ENCODE peak calls at places on chromosomes 1 and 21, in eight cellular contexts. G is NCI-H2029 treated with DMSO at 0.1 percent for 48 hours, N is T-helper 2 cell, U is right lobe of liver, F is HL-60, E is SK-N-DZ, J is brain microvascular endothelial cell, D is GM04504. A is an unnamed sample.

GRCh38 chr1:24236170-24237045 is 49.3 kb upstream of the IFNLR1 start:
- DNase-seq in U (peak; percentile 56), G (peak; percentile 2), N (peak; percentile 15), J (no peak), E (no peak), F (no peak), D (peak; percentile 22), A (no peak)

GRCh38 chr1:219304227-219305226 is 130.8 kb downstream of the LYPLAL1 start:
- DNase-seq in E (no peak), J (peak; percentile 70), G (no peak), U (no peak), D (no peak), F (no peak), N (no peak), A (no peak)

GRCh38 chr1:100811808-100812207 is 82.8 kb downstream of the EXTL2 start:
- DNase-seq in J (no peak), N (no peak), E (no peak), G (no peak), U (no peak), D (no peak), F (no peak), A (no peak)

GRCh38 chr1:178086294-178087255 is 7.3 kb upstream of the RASAL2 start:
- DNase-seq in F (no peak), D (peak; percentile 51), G (no peak), N (no peak), U (no peak), E (no peak), J (peak; percentile 50), A (no peak)

GRCh38 chr1:212062832-212063438 is 27.4 kb downstream of the DTL start:
- DNase-seq in J (no peak), N (no peak), D (peak; percentile 17), E (peak; percentile 40), U (no peak), F (no peak), G (peak; percentile 6), A (no peak)

GRCh38 chr1:46223472-46223943 is 20.4 kb downstream of the LURAP1 start:
- DNase-seq in D (peak; percentile 58), F (peak; percentile 48), J (peak; percentile 80), E (peak; percentile 83), N (peak; percentile 44), G (peak; percentile 90), U (peak; percentile 71), A (peak; percentile 64)

GRCh38 chr1:193111641-193112090 is 6.5 kb upstream of the GLRX2 start:
- DNase-seq in G (no peak), E (no peak), U (peak; percentile 77), N (no peak), J (peak; percentile 86), F (peak; percentile 55), D (peak; percentile 71), A (no peak)

GRCh38 chr1:205983925-205984725 is 19.1 kb downstream of the RAB7B start:
- DNase-seq in G (no peak), D (no peak), E (peak; percentile 40), F (no peak), N (no peak), J (no peak), U (peak; percentile 65), A (no peak)

GRCh38 chr1:232968965-232969364 is 18.6 kb downstream of the NTPCR start:
- DNase-seq in U (no peak), J (no peak), N (no peak), D (no peak), F (no peak), E (no peak), G (peak; percentile 22), A (no peak)

GRCh38 chr21:38914531-38915385 is 109.0 kb downstream of the ETS2 start:
- DNase-seq in U (peak; percentile 73), D (no peak), E (no peak), J (no peak), N (no peak), G (peak; percentile 97), F (no peak), A (no peak)

GRCh38 chr1:196405839-196406238 is 202.4 kb downstream of the KCNT2 start:
- DNase-seq in F (no peak), D (no peak), J (no peak), N (no peak), E (no peak), U (no peak), G (no peak), A (no peak)

GRCh38 chr1:66313446-66313845 is 220.5 kb upstream of the SGIP1 start:
- DNase-seq in E (no peak), N (no peak), U (no peak), G (no peak), D (peak; percentile 38), J (no peak), F (no peak), A (no peak)

GRCh38 chr1:3195480-3195815 is 126.4 kb downstream of the PRDM16 start:
- DNase-seq in G (no peak), F (no peak), E (no peak), U (no peak), J (no peak), D (no peak), N (no peak), A (no peak)

GRCh38 chr1:52403566-52404115 is 582 bp downstream of the ORC1 start:
- DNase-seq in G (peak; percentile 65), E (peak; percentile 11), U (no peak), J (peak; percentile 77), N (peak; percentile 26), D (peak; percentile 54), F (peak; percentile 82), A (peak; percentile 19)

GRCh38 chr1:93798301-93798700 is 80.7 kb downstream of the DNTTIP2 start:
- DNase-seq in U (no peak), J (peak; percentile 77), F (no peak), D (peak; percentile 79), N (no peak), E (no peak), G (no peak), A (no peak)

GRCh38 chr1:164361927-164362326 is 197.1 kb upstream of the PBX1 start:
- DNase-seq in F (no peak), D (no peak), J (no peak), N (no peak), G (no peak), E (no peak), U (no peak), A (no peak)

GRCh38 chr1:30319765-30320580 is 403.4 kb downstream of the MATN1 start:
- DNase-seq in N (no peak), E (no peak), F (no peak), G (no peak), D (no peak), J (no peak), U (peak; percentile 30), A (no peak)

GRCh38 chr1:22884806-22885559 is 87.7 kb downstream of the LACTBL1 start:
- DNase-seq in G (no peak), N (no peak), U (no peak), E (no peak), D (no peak), F (no peak), J (no peak), A (peak; percentile 15)

GRCh38 chr1:45820797-45821196 is 17.4 kb downstream of the MAST2 start:
- DNase-seq in F (no peak), D (no peak), E (no peak), G (no peak), J (no peak), N (no peak), U (peak; percentile 52), A (no peak)

GRCh38 chr1:167367705-167368104 is 147.0 kb downstream of the POU2F1 start:
- DNase-seq in J (no peak), D (no peak), U (no peak), F (no peak), E (no peak), N (no peak), G (no peak), A (no peak)

GRCh38 chr1:43205671-43206070 is 33.5 kb downstream of the CFAP57 start:
- DNase-seq in N (no peak), E (no peak), F (no peak), G (no peak), D (no peak), J (peak; percentile 24), U (no peak), A (no peak)

GRCh38 chr21:38843806-38844479 is 38.2 kb downstream of the ETS2 start:
- DNase-seq in G (no peak), N (no peak), D (no peak), F (no peak), E (no peak), J (peak; percentile 89), U (no peak), A (no peak)

GRCh38 chr1:172770081-172770480 is 111.2 kb downstream of the FASLG start:
- DNase-seq in J (no peak), N (no peak), E (no peak), F (no peak), G (no peak), U (no peak), D (no peak), A (no peak)

GRCh38 chr1:53396563-53397268 is 62.5 kb upstream of the DMRTB1 start:
- DNase-seq in E (no peak), D (no peak), F (no peak), G (no peak), U (peak; percentile 25), N (no peak), J (no peak), A (no peak)

GRCh38 chr1:210584439-210585113 is 255.9 kb downstream of the HHAT start:
- DNase-seq in E (peak; percentile 92), F (peak; percentile 21), N (peak; percentile 51), U (peak; percentile 87), D (peak; percentile 57), J (peak; percentile 84), G (peak; percentile 82), A (peak; percentile 26)

GRCh38 chr1:116806245-116806644 is 52.0 kb downstream of the CD2 start:
- DNase-seq in D (no peak), U (no peak), J (no peak), G (no peak), N (peak; percentile 70), F (no peak), E (no peak), A (peak; percentile 85)

GRCh38 chr1:153771841-153772593 is 3.2 kb upstream of the SLC27A3 start:
- DNase-seq in J (no peak), F (no peak), U (no peak), E (peak; percentile 49), N (no peak), D (no peak), G (no peak), A (no peak)

GRCh38 chr1:226665505-226666163 is 73.4 kb downstream of the ITPKB start:
- DNase-seq in E (no peak), F (no peak), U (no peak), D (no peak), N (no peak), G (no peak), J (no peak), A (no peak)

GRCh38 chr1:224378855-224379631 is 22.4 kb downstream of the CNIH4 start:
- DNase-seq in U (no peak), J (no peak), D (no peak), G (no peak), F (peak; percentile 75), E (no peak), N (no peak), A (no peak)